ENCODE peak calls at places on chromosome 4, in eight cellular contexts. Z is AG10803; P is skeletal muscle cell; D is stimulated activated CD4-positive, alpha-beta T cell treated with anti-CD3 and anti-CD28 coated beads, Interleukin-2, amount 100 ng/mL, for 48 hours; L is stimulated activated CD8-positive, alpha-beta memory T cell treated with anti-CD3 and anti-CD28 coated beads, Interleukin-4, amount 100 ng/mL, for 48 hours; Y is stimulated activated effector memory CD8-positive, alpha-beta T cell treated with anti-CD3 and anti-CD28 coated beads, Interleukin-12 subunit alpha, Interleukin-12 subunit beta, amount 100 ng/mL, for 72 hours; M is aorta; I is putamen. V is an unnamed sample.

GRCh38 chr4:89469930-89470375 is 162.4 kb upstream of the GPRIN3 start:
- DNase-seq in Z (peak), P (peak), D (no peak), L (no peak), Y (no peak), M (no peak), I (no peak), V (no peak)

GRCh38 chr4:68469482-68469881 is 22.2 kb downstream of the TMPRSS11E start:
- DNase-seq in Z (no peak), P (no peak), D (no peak), L (no peak), Y (no peak), M (no peak), I (no peak), V (no peak)

GRCh38 chr4:20724915-20725314 is 24.7 kb downstream of the PACRGL start:
- DNase-seq in Z (no peak), P (no peak), D (no peak), L (no peak), Y (no peak), M (no peak), I (no peak), V (no peak)

GRCh38 chr4:16196482-16197393 is 29.5 kb downstream of the TAPT1 start:
- DNase-seq in Z (peak), P (peak), D (no peak), L (no peak), Y (no peak), M (no peak), I (no peak), V (no peak)

GRCh38 chr4:26753642-26754041 is 107.0 kb upstream of the STIM2 start:
- DNase-seq in Z (no peak), P (peak), D (no peak), L (no peak), Y (no peak), M (peak), I (no peak), V (no peak)

GRCh38 chr4:139768366-139768765 is 102.7 kb downstream of the MGST2 start:
- DNase-seq in Z (peak), P (no peak), D (no peak), L (no peak), Y (no peak), M (no peak), I (no peak), V (no peak)

GRCh38 chr4:5955201-5955821 is 62.4 kb upstream of the CRMP1 start:
- DNase-seq in Z (no peak), P (no peak), D (no peak), L (no peak), Y (no peak), M (no peak), I (no peak), V (no peak)

GRCh38 chr4:5772528-5773270 is 61.7 kb downstream of the EVC start:
- DNase-seq in Z (no peak), P (no peak), D (no peak), L (no peak), Y (peak), M (no peak), I (no peak), V (no peak)

GRCh38 chr4:166734797-166735196 is 499.5 kb downstream of the SPOCK3 start:
- DNase-seq in Z (no peak), P (no peak), D (no peak), L (no peak), Y (no peak), M (no peak), I (no peak), V (no peak)

GRCh38 chr4:163694385-163694784 is 199.9 kb downstream of the TMA16 start:
- DNase-seq in Z (no peak), P (peak), D (no peak), L (no peak), Y (no peak), M (no peak), I (no peak), V (no peak)

GRCh38 chr4:4260185-4260751 is 12.2 kb upstream of the TMEM128 start:
- DNase-seq in Z (peak), P (no peak), D (no peak), L (no peak), Y (no peak), M (no peak), I (no peak), V (no peak)